ENCODE peak calls at places on chromosomes 3 and 15, in four cellular contexts. F is adrenal gland, X is ovary, Q is HFFc6. C is an unnamed sample.

GRCh38 chr3:126621627-126622345 is 33.1 kb downstream of the TXNRD3 start:
- DNase-seq in F (no peak), Q (peak), X (no peak), C (peak)

GRCh38 chr3:149501524-149501923 is 27.0 kb downstream of the TM4SF4 start:
- DNase-seq in X (no peak), F (no peak), Q (peak), C (no peak)

GRCh38 chr3:76664816-76665215 is 375.1 kb upstream of the ROBO2 start:
- DNase-seq in F (no peak), Q (no peak), X (no peak), C (no peak)

GRCh38 chr3:110855207-110855606 is 216.4 kb upstream of the NECTIN3 start:
- DNase-seq in F (no peak), Q (no peak), X (no peak), C (no peak)

GRCh38 chr3:151903501-151903991 is 30.1 kb downstream of the SUCNR1 start:
- DNase-seq in F (peak), X (no peak), Q (peak), C (no peak)

GRCh38 chr3:127858477-127858876 is 36.2 kb upstream of the MGLL start:
- DNase-seq in Q (no peak), F (no peak), X (no peak), C (no peak)

GRCh38 chr3:110420158-110420641 is 651.4 kb upstream of the NECTIN3 start:
- DNase-seq in F (no peak), X (no peak), Q (peak), C (peak)

GRCh38 chr15:67063689-67064606 is 1.5 kb upstream of the SMAD3 start:
- DNase-seq in F (no peak), Q (no peak), X (peak), C (no peak)

GRCh38 chr15:40543631-40544294 is 21.1 kb downstream of the CCDC32 start:
- DNase-seq in F (no peak), X (no peak), Q (no peak), C (no peak)

GRCh38 chr3:186514296-186515002 is 29.7 kb downstream of the CRYGS start:
- DNase-seq in Q (no peak), F (no peak), X (no peak), C (no peak)

GRCh38 chr15:41603941-41604660 is 45.1 kb downstream of the TYRO3 start:
- DNase-seq in Q (peak), F (peak), X (peak), C (peak)

GRCh38 chr15:72994778-72995177 is 57.5 kb upstream of the NEO1 start:
- DNase-seq in X (peak), F (no peak), Q (no peak), C (no peak)

GRCh38 chr3:25583343-25583742 is 81.4 kb downstream of the TOP2B start:
- DNase-seq in Q (no peak), F (no peak), X (no peak), C (no peak)

GRCh38 chr3:65902304-65902793 is 136.4 kb downstream of the MAGI1 start:
- DNase-seq in Q (no peak), F (no peak), X (no peak), C (peak)

GRCh38 chr3:33687406-33688010 is 30.5 kb downstream of the CLASP2 start:
- DNase-seq in X (no peak), Q (peak), F (no peak), C (peak)

GRCh38 chr3:114879059-114880031 is 267.7 kb downstream of the ZBTB20 start:
- DNase-seq in Q (peak), F (peak), X (no peak), C (peak)

GRCh38 chr15:55703873-55704285 is 39.1 kb downstream of the PRTG start:
- DNase-seq in F (no peak), X (no peak), Q (no peak), C (no peak)

GRCh38 chr3:181735921-181736320 is 24.2 kb downstream of the SOX2 start:
- DNase-seq in X (no peak), Q (no peak), F (no peak), C (no peak)

GRCh38 chr15:58212909-58213526 is 74.8 kb downstream of the AQP9 start:
- DNase-seq in F (peak), X (no peak), Q (peak), C (peak)

GRCh38 chr3:12708584-12709192 is 44.8 kb upstream of the RAF1 start:
- DNase-seq in X (peak), F (peak), Q (peak), C (peak)

GRCh38 chr3:47540281-47540680 is 26.8 kb upstream of the ELP6 start:
- DNase-seq in F (no peak), X (no peak), Q (peak), C (no peak)

GRCh38 chr3:180403156-180403555 is 198.8 kb upstream of the TTC14 start:
- DNase-seq in X (no peak), Q (peak), F (no peak), C (no peak)

GRCh38 chr3:52331091-52331490 is 15.0 kb downstream of the DNAH1 start:
- DNase-seq in Q (no peak), F (no peak), X (no peak), C (no peak)

GRCh38 chr3:188345223-188345622 is 191.3 kb downstream of the LPP start:
- DNase-seq in X (no peak), F (no peak), Q (no peak), C (no peak)

GRCh38 chr15:58487041-58487723 is 55.4 kb downstream of the LIPC start:
- DNase-seq in X (no peak), Q (no peak), F (no peak), C (no peak)

GRCh38 chr15:72207576-72208085 is 10.0 kb upstream of the GRAMD2A start:
- DNase-seq in F (no peak), X (no peak), Q (no peak), C (no peak)

GRCh38 chr15:81858136-81858535 is 187.7 kb downstream of the MEX3B start:
- DNase-seq in X (no peak), Q (no peak), F (no peak), C (no peak)

GRCh38 chr15:58232273-58233065 is 94.3 kb downstream of the AQP9 start:
- DNase-seq in Q (no peak), F (no peak), X (no peak), C (no peak)

GRCh38 chr3:160003520-160004128 is 15.0 kb downstream of the IL12A start:
- DNase-seq in X (no peak), F (peak), Q (peak), C (peak)

GRCh38 chr15:89740137-89740536 is 10.9 kb downstream of the MESP1 start:
- DNase-seq in Q (peak), F (peak), X (no peak), C (peak)
- TF ChIP-seq CTCF in Q (peak), F (peak), X (peak), C (peak)

DNA sequence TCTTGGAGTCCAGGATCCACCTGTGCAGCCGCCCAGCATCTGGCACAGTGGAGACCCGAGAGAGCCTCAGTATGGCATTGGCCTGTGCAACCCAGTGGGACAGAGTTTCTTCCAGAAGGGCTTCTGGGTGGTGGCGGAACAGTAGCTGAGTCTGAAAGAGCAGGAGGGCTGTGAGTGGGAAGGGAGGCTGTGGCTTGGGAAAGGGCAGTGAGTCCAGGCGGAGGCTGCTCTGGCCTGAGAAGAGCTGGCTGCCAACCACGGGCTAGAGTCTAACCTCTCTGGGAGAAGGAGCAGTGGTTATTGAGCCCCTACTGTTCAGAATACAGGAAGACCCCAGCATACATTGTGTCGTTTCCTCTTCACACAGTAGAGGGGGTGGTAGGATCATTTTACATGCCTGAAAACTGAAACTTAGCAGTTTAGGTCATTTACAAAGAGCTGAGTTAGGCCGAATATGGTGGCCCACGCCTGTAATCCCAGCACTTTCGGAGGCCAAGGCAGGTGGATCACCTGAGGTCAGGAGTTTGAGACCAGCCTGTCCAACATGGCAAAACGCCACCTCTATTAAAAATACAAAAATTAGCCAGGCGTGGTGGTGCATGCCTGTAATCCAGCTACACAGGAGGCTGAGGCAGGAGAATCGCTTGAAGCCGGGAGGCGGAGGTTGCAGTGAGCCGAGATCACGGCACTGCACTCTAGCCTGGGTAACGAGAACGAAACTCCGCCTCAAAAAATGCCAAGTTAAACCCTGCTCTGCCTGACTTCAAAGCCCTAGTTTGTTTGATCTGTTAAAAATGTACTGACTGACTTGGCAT is 3.2 kb downstream of the AEN start:
- DNase-seq in F (no peak), Q (no peak), X (peak), C (no peak)
- TF ChIP-seq CTCF in F (peak), Q (peak), X (peak), C (peak)

GRCh38 chr15:27527490-27528067 is 556.6 kb downstream of the GABRG3 start:
- DNase-seq in X (no peak), F (no peak), Q (no peak), C (no peak)
- TF ChIP-seq CTCF in X (no peak), F (no peak), Q (peak), C (no peak)

GRCh38 chr15:78977091-78977571 is 32.3 kb upstream of the CTSH start:
- DNase-seq in Q (no peak), F (no peak), X (no peak), C (no peak)

GRCh38 chr15:78977591-78978347 is 32.9 kb upstream of the CTSH start:
- DNase-seq in X (no peak), Q (no peak), F (no peak), C (no peak)

GRCh38 chr15:78978601-78979179 is 33.8 kb upstream of the CTSH start:
- DNase-seq in F (no peak), X (no peak), Q (no peak), C (no peak)

GRCh38 chr15:78981532-78982313 is 36.9 kb upstream of the CTSH start:
- DNase-seq in F (no peak), X (no peak), Q (no peak), C (no peak)

GRCh38 chr15:78979456-78980320 is 34.8 kb upstream of the CTSH start:
- DNase-seq in Q (peak), F (peak), X (peak), C (peak)
- TF ChIP-seq CTCF in Q (peak), F (peak), X (peak), C (peak)

GRCh38 chr3:4978966-4979400 is 254 bp upstream of the BHLHE40 start:
- DNase-seq in F (peak), X (peak), Q (peak), C (peak)

GRCh38 chr3:4977889-4978258 is 1.4 kb upstream of the BHLHE40 start:
- DNase-seq in F (no peak), Q (no peak), X (no peak), C (no peak)

GRCh38 chr3:4976109-4976508 is 3.1 kb upstream of the BHLHE40 start:
- DNase-seq in Q (peak), F (peak), X (peak), C (no peak)

GRCh38 chr3:4978259-4978965 is 825 bp upstream of the BHLHE40 start:
- DNase-seq in X (peak), Q (peak), F (peak), C (peak)

GRCh38 chr3:4977001-4977888 is 2.0 kb upstream of the BHLHE40 start:
- DNase-seq in X (peak), F (peak), Q (peak), C (peak)
- TF ChIP-seq CTCF in X (no peak), F (no peak), Q (no peak), C (no peak)

GRCh38 chr3:50380375-50381085 is 21.2 kb upstream of the TMEM115 start:
- DNase-seq in Q (no peak), F (no peak), X (no peak), C (no peak)

GRCh38 chr3:50381315-50381714 is 22.0 kb upstream of the TMEM115 start:
- DNase-seq in X (no peak), Q (no peak), F (no peak), C (no peak)

GRCh38 chr3:50378757-50379156 is 19.4 kb upstream of the TMEM115 start:
- DNase-seq in F (no peak), X (no peak), Q (no peak), C (no peak)

GRCh38 chr3:50375200-50375931 is 16.0 kb upstream of the TMEM115 start:
- DNase-seq in F (no peak), X (no peak), Q (no peak), C (no peak)

GRCh38 chr3:50378024-50378423 is 18.7 kb upstream of the TMEM115 start:
- DNase-seq in X (no peak), F (no peak), Q (no peak), C (no peak)
- TF ChIP-seq CTCF in X (no peak), F (no peak), Q (no peak), C (no peak)

DNA sequence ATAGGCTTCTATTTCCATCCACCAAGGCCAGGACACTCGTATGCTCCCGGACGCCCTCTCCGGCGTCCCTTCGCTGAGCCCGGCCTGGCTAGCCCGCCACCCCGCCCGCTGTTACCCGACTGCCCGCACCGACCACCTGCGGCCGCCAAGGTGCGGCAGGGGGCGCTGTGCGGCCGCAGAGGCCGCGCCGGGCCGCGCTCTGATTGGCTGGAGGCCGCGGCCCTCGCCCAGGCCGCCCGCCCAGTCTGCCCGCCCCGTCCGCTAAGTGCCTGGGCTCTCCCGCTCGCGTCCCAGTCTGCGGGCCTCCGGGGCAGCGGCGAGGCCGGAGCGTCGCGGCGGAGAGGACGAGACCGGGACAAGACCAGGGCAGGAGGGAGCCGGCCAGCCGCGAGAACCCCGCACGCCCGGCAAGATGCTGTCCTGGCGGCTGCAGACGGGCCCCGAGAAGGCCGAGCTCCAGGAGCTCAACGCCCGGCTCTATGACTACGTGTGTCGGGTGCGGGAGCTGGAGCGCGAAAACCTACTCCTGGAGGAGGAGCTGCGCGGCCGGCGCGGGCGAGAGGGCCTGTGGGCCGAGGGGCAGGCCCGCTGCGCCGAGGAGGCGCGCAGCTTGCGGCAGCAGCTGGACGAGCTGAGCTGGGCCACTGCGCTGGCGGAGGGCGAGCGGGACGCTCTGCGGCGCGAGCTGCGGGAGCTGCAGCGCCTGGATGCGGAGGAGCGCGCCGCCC is at the start of gene SYNM:
- DNase-seq in Q (peak), X (peak), F (peak), C (peak)
- TF ChIP-seq CTCF in Q (peak), X (peak), F (peak), C (peak)

DNA sequence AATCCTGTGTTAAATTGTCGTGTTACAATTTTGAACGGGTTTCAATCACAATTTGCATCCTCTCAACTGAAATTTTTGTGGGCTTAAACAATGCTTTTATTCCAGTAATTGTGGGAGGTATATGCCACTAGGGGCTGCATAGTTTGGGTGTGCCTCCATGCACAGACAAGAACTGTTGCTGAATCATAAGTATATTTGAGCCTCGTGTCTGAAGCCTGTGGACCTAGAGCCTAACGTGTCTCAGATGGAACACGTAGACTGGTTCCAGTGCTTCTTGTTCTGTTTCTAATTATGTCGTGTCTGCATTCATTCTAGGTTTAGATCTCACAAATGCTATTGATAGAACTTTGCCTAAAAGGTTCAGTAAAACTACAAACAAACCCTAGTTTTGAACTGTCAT is 363.4 kb downstream of the RBMS3 start:
- DNase-seq in X (no peak), Q (no peak), F (no peak), C (no peak)
- TF ChIP-seq CTCF in X (no peak), Q (no peak), F (no peak), C (no peak)